ENCODE peak calls at places on chromosome 13, in eight cellular contexts. G is ascending aorta, K is dorsolateral prefrontal cortex, F is gastrocnemius medialis, A is psoas muscle, E is tibial nerve, V is cardiac muscle cell, Y is H9. O is an unnamed sample.

GRCh38 chr13:108044929-108045328 is 170.4 kb downstream of the LIG4 start:
- DNase-seq in E (no peak), K (no peak), A (no peak), V (no peak), Y (no peak), G (no peak), F (no peak), O (no peak)

GRCh38 chr13:50934735-50935419 is 25.3 kb downstream of the RNASEH2B start:
- DNase-seq in E (no peak), V (no peak), F (no peak), A (no peak), G (no peak), K (no peak), Y (no peak), O (no peak)

GRCh38 chr13:23357349-23357748 is 76.2 kb downstream of the SACS start:
- DNase-seq in E (no peak), V (no peak), A (no peak), Y (no peak), F (no peak), K (no peak), G (no peak), O (no peak)

GRCh38 chr13:24638096-24638495 is 42.1 kb upstream of the ATP12A start:
- DNase-seq in F (no peak), E (no peak), G (no peak), V (no peak), Y (no peak), K (no peak), A (no peak), O (no peak)

GRCh38 chr13:74641586-74641985 is 507.4 kb upstream of the KLF12 start:
- DNase-seq in G (no peak), K (no peak), A (no peak), F (no peak), Y (no peak), E (no peak), V (no peak), O (no peak)

GRCh38 chr13:105984236-105984635 is 551.2 kb downstream of the EFNB2 start:
- DNase-seq in E (no peak), A (no peak), V (no peak), Y (no peak), F (no peak), K (no peak), G (no peak), O (no peak)

GRCh38 chr13:40164137-40164536 is 502.3 kb downstream of the FOXO1 start:
- DNase-seq in A (no peak), Y (no peak), K (no peak), V (no peak), E (no peak), F (peak; percentile 65), G (peak; percentile 55), O (no peak)

GRCh38 chr13:101757446-101758039 is 305.1 kb downstream of the ITGBL1 start:
- DNase-seq in K (no peak), A (no peak), Y (no peak), G (no peak), V (peak; percentile 23), F (no peak), E (no peak), O (peak; percentile 69)

GRCh38 chr13:41905600-41906254 is 55.2 kb downstream of the VWA8 start:
- DNase-seq in Y (no peak), G (no peak), F (no peak), E (no peak), K (no peak), V (peak; percentile 53), A (no peak), O (peak; percentile 48)

GRCh38 chr13:87259479-87260083 is 411.6 kb upstream of the SLITRK5 start:
- DNase-seq in V (peak; percentile 2), Y (peak; percentile 76), K (no peak), F (no peak), A (no peak), E (no peak), G (no peak), O (peak; percentile 6)

GRCh38 chr13:79654520-79654919 is 173.6 kb downstream of the NDFIP2 start:
- DNase-seq in E (no peak), K (no peak), F (no peak), Y (no peak), G (no peak), V (no peak), A (no peak), O (no peak)

GRCh38 chr13:23797276-23797903 is 91.8 kb downstream of the MIPEP start:
- DNase-seq in Y (no peak), K (no peak), V (no peak), E (no peak), F (no peak), A (no peak), G (no peak), O (no peak)

GRCh38 chr13:40984670-40985366 is 34.3 kb downstream of the ELF1 start:
- DNase-seq in A (no peak), V (peak; percentile 19), E (no peak), K (no peak), Y (no peak), F (no peak), G (no peak), O (no peak)

GRCh38 chr13:33817843-33818661 is at the start of gene RFC3:
- DNase-seq in F (peak; percentile 88), K (peak; percentile 91), V (peak; percentile 98), E (peak; percentile 91), A (peak; percentile 97), Y (peak; percentile 88), G (peak; percentile 95), O (peak; percentile 98)
- TF ChIP-seq CTCF in F (peak; percentile 20), K (no peak), V (no peak), E (no peak), A (no peak), Y (no peak), G (no peak), O (no peak)

DNA sequence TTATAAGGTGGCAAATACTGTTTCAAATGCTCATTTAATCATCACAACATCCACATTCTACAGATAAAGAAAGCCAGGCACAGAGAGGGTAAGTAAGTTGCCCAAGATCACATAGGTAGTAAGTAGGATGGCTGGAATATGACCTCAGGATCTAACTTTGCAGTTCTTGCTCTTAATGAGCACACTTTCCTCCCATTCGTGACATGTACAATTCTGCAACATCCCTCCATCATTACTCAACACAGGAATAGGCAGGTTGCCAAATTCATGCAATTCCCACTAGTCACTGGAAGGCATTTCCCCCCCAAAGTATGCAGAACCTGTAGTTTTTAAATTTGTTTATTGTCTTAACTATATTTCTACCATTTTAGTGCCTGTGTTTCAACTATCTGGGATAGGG is 109.2 kb downstream of the OLFM4 start:
- DNase-seq in A (no peak), E (peak; percentile 90), Y (no peak), G (no peak), V (peak; percentile 94), F (peak; percentile 28), K (no peak), O (peak; percentile 22)
- H3K27ac ChIP-seq in A (no peak overlapping the region), E (peak overlapping the region; percentile 77), Y (no peak overlapping the region), G (peak overlapping the region; percentile 18), V (no peak overlapping the region), F (peak overlapping the region; percentile 54), K (no peak overlapping the region), O (no peak overlapping the region)

GRCh38 chr13:73394066-73394465 is 335.3 kb downstream of the KLF5 start:
- DNase-seq in F (no peak), K (no peak), Y (no peak), A (no peak), V (no peak), E (no peak), G (no peak), O (no peak)
- TF ChIP-seq CTCF in F (no peak), K (no peak), Y (no peak), A (no peak), V (no peak), E (no peak), G (no peak), O (no peak)

GRCh38 chr13:112892759-112893569 is 76.0 kb upstream of the MCF2L start:
- DNase-seq in F (no peak), A (peak; percentile 30), G (no peak), V (no peak), Y (no peak), E (no peak), K (no peak), O (no peak)
- H3K27ac ChIP-seq in F (no peak overlapping the region), A (no peak overlapping the region), G (no peak overlapping the region), V (peak overlapping the region; percentile 55), Y (no peak overlapping the region), E (no peak overlapping the region), K (no peak overlapping the region), O (no peak overlapping the region)

GRCh38 chr13:55106509-55106908 is 2034.2 kb upstream of the PRR20A start:
- DNase-seq in V (no peak), A (no peak), K (no peak), Y (no peak), G (no peak), F (no peak), E (no peak), O (peak; percentile 57)
- TF ChIP-seq CTCF in V (no peak), A (no peak), K (no peak), Y (no peak), G (no peak), F (no peak), E (no peak), O (no peak)

DNA sequence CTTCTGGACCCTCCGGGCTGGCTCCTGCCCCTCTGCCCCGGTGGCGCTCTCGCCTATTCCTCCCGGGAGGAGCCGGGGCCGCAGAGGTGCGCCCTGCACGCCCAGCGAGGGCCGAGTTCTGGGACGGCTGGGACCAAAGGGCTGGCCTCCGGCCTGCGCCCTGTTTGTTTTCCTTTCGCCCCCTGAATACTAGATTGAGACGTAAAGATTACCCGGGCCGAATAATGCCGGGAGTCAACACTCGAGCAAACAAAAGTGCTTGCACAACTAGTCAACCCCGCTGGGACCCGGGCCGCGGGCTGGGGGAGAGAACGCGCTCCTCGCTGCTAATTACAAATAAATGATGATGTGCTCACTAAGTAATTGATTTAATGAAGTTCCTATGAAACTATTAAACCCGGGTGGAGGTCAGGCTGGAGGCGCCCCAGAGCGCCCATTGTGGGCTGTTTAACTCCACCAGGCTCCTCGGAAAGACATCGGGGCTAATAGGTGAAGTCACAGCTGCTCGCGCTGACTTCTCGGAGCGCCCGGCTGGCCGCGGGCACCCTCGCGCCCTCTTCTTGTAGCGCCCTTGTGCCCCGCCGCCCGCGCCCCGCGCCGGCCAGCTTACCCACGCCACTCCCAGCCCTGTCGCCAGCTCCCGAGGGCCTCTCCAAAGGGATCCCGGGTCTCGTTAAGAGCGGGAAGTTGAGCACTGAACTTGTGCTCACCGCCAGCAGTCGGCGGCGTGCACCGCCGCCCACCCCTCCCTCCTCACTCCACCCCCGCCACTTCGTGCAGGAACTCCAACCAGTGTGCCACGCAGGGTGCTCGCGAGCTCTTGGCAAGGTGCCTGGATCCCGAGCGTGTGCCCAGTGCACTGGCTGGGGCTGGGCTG is 14.9 kb downstream of the ZIC5 start:
- DNase-seq in F (no peak), V (no peak), A (no peak), Y (peak; percentile 56), K (no peak), E (no peak), G (no peak), O (peak; percentile 78)
- H3K27ac ChIP-seq in F (no peak overlapping the region), V (no peak overlapping the region), A (no peak overlapping the region), Y (no peak overlapping the region), K (peak overlapping the region; percentile 49), E (no peak overlapping the region), G (no peak overlapping the region), O (peak overlapping the region; percentile 71)